ENCODE peak calls at places on chromosome 14, in six cellular contexts. One of them, this sample, is unnamed.
A peak's percentile ranks its signal among the peaks of the same experiment; 100 is the strongest.

GRCh38 chr14:96592591-96593388 is 90.6 kb downstream of the PAPOLA start:
- DNase-seq in HCT116: no peak
- DNase-seq in GM23338: peak; percentile 63
- DNase-seq in spleen: peak; percentile 84
- DNase-seq in upper lobe of left lung: peak; percentile 91
- DNase-seq in H1: peak; percentile 79
- DNase-seq in this sample: peak; percentile 85

GRCh38 chr14:38171197-38171596 is 36.5 kb upstream of the SSTR1 start:
- DNase-seq in HCT116: no peak
- DNase-seq in GM23338: no peak
- DNase-seq in spleen: no peak
- DNase-seq in upper lobe of left lung: no peak
- DNase-seq in H1: no peak
- DNase-seq in this sample: no peak

GRCh38 chr14:64049616-64050381 is 197.0 kb downstream of the SYNE2 start:
- DNase-seq in HCT116: no peak
- DNase-seq in GM23338: no peak
- DNase-seq in spleen: no peak
- DNase-seq in upper lobe of left lung: no peak
- DNase-seq in H1: no peak
- DNase-seq in this sample: no peak

GRCh38 chr14:81221579-81222102 is 882 bp upstream of the GTF2A1 start:
- DNase-seq in HCT116: no peak
- DNase-seq in GM23338: peak; percentile 35
- DNase-seq in spleen: no peak
- DNase-seq in upper lobe of left lung: no peak
- DNase-seq in H1: no peak
- DNase-seq in this sample: no peak

GRCh38 chr14:35819591-35820540 is 6.3 kb upstream of the BRMS1L start:
- DNase-seq in HCT116: no peak
- DNase-seq in GM23338: no peak
- DNase-seq in spleen: no peak
- DNase-seq in upper lobe of left lung: peak; percentile 72
- DNase-seq in H1: no peak
- DNase-seq in this sample: no peak

GRCh38 chr14:102565331-102565887 is 27.0 kb upstream of the RCOR1 start:
- DNase-seq in HCT116: no peak
- DNase-seq in GM23338: no peak
- DNase-seq in spleen: no peak
- DNase-seq in upper lobe of left lung: no peak
- DNase-seq in H1: no peak
- DNase-seq in this sample: no peak

GRCh38 chr14:35401853-35402252 is 2.7 kb downstream of the NFKBIA start:
- DNase-seq in HCT116: no peak
- DNase-seq in GM23338: no peak
- DNase-seq in spleen: no peak
- DNase-seq in upper lobe of left lung: no peak
- DNase-seq in H1: no peak
- DNase-seq in this sample: no peak

GRCh38 chr14:66228267-66228970 is 257.8 kb upstream of the CCDC196 start:
- DNase-seq in HCT116: peak; percentile 3
- DNase-seq in GM23338: no peak
- DNase-seq in spleen: no peak
- DNase-seq in upper lobe of left lung: no peak
- DNase-seq in H1: no peak
- DNase-seq in this sample: no peak

GRCh38 chr14:77158175-77158908 is 16.8 kb upstream of the ZDHHC22 start:
- DNase-seq in HCT116: no peak
- DNase-seq in GM23338: peak; percentile 68
- DNase-seq in spleen: peak; percentile 36
- DNase-seq in upper lobe of left lung: peak; percentile 44
- DNase-seq in H1: peak; percentile 63
- DNase-seq in this sample: no peak

GRCh38 chr14:64324461-64325255 is 30.5 kb upstream of the ESR2 start:
- DNase-seq in HCT116: no peak
- DNase-seq in GM23338: no peak
- DNase-seq in spleen: no peak
- DNase-seq in upper lobe of left lung: no peak
- DNase-seq in H1: no peak
- DNase-seq in this sample: no peak

GRCh38 chr14:35247777-35248475 is 44.3 kb upstream of the PSMA6 start:
- DNase-seq in HCT116: no peak
- DNase-seq in GM23338: no peak
- DNase-seq in spleen: no peak
- DNase-seq in upper lobe of left lung: no peak
- DNase-seq in H1: no peak
- DNase-seq in this sample: no peak

GRCh38 chr14:95078841-95079240 is 78.5 kb downstream of the DICER1 start:
- DNase-seq in HCT116: no peak
- DNase-seq in GM23338: peak; percentile 41
- DNase-seq in spleen: no peak
- DNase-seq in upper lobe of left lung: no peak
- DNase-seq in H1: peak; percentile 44
- DNase-seq in this sample: no peak

GRCh38 chr14:50523271-50524041 is 8.9 kb downstream of the MAP4K5 start:
- DNase-seq in HCT116: no peak
- DNase-seq in GM23338: no peak
- DNase-seq in spleen: no peak
- DNase-seq in upper lobe of left lung: no peak
- DNase-seq in H1: no peak
- DNase-seq in this sample: no peak

GRCh38 chr14:58977366-58977765 is 211.1 kb upstream of the DAAM1 start:
- DNase-seq in HCT116: no peak
- DNase-seq in GM23338: no peak
- DNase-seq in spleen: no peak
- DNase-seq in upper lobe of left lung: no peak
- DNase-seq in H1: no peak
- DNase-seq in this sample: no peak

GRCh38 chr14:54354968-54355641 is 41.7 kb upstream of the CDKN3 start:
- DNase-seq in HCT116: no peak
- DNase-seq in GM23338: no peak
- DNase-seq in spleen: no peak
- DNase-seq in upper lobe of left lung: no peak
- DNase-seq in H1: no peak
- DNase-seq in this sample: no peak

GRCh38 chr14:70498191-70498590 is 36.6 kb downstream of the ADAM20 start:
- DNase-seq in HCT116: no peak
- DNase-seq in GM23338: no peak
- DNase-seq in spleen: no peak
- DNase-seq in upper lobe of left lung: no peak
- DNase-seq in H1: no peak
- DNase-seq in this sample: no peak

GRCh38 chr14:63282997-63283396 is 35.7 kb downstream of the GPHB5 start:
- DNase-seq in HCT116: no peak
- DNase-seq in GM23338: no peak
- DNase-seq in spleen: no peak
- DNase-seq in upper lobe of left lung: no peak
- DNase-seq in H1: no peak
- DNase-seq in this sample: no peak

GRCh38 chr14:58298880-58299664 is 717 bp downstream of the ARID4A start:
- DNase-seq in HCT116: no peak
- DNase-seq in GM23338: peak; percentile 53
- DNase-seq in spleen: peak; percentile 91
- DNase-seq in upper lobe of left lung: peak; percentile 91
- DNase-seq in H1: peak; percentile 67
- DNase-seq in this sample: peak; percentile 29

GRCh38 chr14:96205059-96205993 is 687 bp downstream of the BDKRB2 start:
- DNase-seq in HCT116: no peak
- DNase-seq in GM23338: no peak
- DNase-seq in spleen: no peak
- DNase-seq in upper lobe of left lung: no peak
- DNase-seq in H1: no peak
- DNase-seq in this sample: no peak

GRCh38 chr14:65346895-65347294 is 65.6 kb upstream of the FUT8 start:
- DNase-seq in HCT116: no peak
- DNase-seq in GM23338: no peak
- DNase-seq in spleen: no peak
- DNase-seq in upper lobe of left lung: no peak
- DNase-seq in H1: no peak
- DNase-seq in this sample: no peak

GRCh38 chr14:20714593-20715250 is 26.2 kb downstream of the ANG start:
- DNase-seq in HCT116: no peak
- DNase-seq in GM23338: no peak
- DNase-seq in spleen: peak; percentile 86
- DNase-seq in upper lobe of left lung: no peak
- DNase-seq in H1: no peak
- DNase-seq in this sample: no peak

GRCh38 chr14:94384342-94384741 is 4.1 kb downstream of the SERPINA1 start:
- DNase-seq in HCT116: no peak
- DNase-seq in GM23338: no peak
- DNase-seq in spleen: no peak
- DNase-seq in upper lobe of left lung: no peak
- DNase-seq in H1: no peak
- DNase-seq in this sample: no peak

GRCh38 chr14:96117101-96117897 is 78.1 kb downstream of the C14orf132 start:
- DNase-seq in HCT116: no peak
- DNase-seq in GM23338: no peak
- DNase-seq in spleen: no peak
- DNase-seq in upper lobe of left lung: no peak
- DNase-seq in H1: no peak
- DNase-seq in this sample: no peak

GRCh38 chr14:61420326-61420725 is 98.9 kb downstream of the PRKCH start:
- DNase-seq in HCT116: peak; percentile 6
- DNase-seq in GM23338: no peak
- DNase-seq in spleen: no peak
- DNase-seq in upper lobe of left lung: no peak
- DNase-seq in H1: no peak
- DNase-seq in this sample: no peak

GRCh38 chr14:58829594-58829993 is 191.8 kb downstream of the DACT1 start:
- DNase-seq in HCT116: no peak
- DNase-seq in GM23338: no peak
- DNase-seq in spleen: no peak
- DNase-seq in upper lobe of left lung: no peak
- DNase-seq in H1: no peak
- DNase-seq in this sample: no peak

DNA sequence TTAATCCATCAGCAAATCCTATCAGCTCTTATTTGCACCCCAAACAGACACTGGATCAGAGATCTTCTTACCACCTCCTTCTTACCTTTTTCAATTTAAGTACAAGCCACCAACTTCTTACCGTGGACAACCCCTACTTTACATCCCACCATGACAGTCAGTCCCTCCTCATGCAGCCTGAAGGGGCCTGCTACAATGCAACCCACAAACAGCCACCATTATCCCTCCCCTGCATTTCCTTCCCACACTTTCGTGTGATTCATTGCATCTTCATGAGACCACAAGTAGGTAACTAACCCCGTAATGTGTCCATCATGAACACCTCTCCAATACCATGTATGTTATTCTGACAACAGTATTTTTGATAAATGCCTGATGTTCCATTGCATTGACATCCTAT is 108.6 kb downstream of the BCL11B start:
- DNase-seq in HCT116: no peak
- DNase-seq in GM23338: no peak
- DNase-seq in spleen: no peak
- DNase-seq in upper lobe of left lung: no peak
- DNase-seq in H1: no peak
- DNase-seq in this sample: no peak
- TF ChIP-seq POLR2AphosphoS5 in HCT116: no peak
- TF ChIP-seq POLR2AphosphoS5 in GM23338: no peak
- TF ChIP-seq POLR2AphosphoS5 in spleen: no peak
- TF ChIP-seq POLR2AphosphoS5 in upper lobe of left lung: no peak
- TF ChIP-seq POLR2AphosphoS5 in H1: no peak
- TF ChIP-seq POLR2AphosphoS5 in this sample: no peak

GRCh38 chr14:23173039-23173438 is 10.4 kb downstream of the SLC7A8 start:
- DNase-seq in HCT116: no peak
- DNase-seq in GM23338: no peak
- DNase-seq in spleen: no peak
- DNase-seq in upper lobe of left lung: no peak
- DNase-seq in H1: no peak
- DNase-seq in this sample: no peak

GRCh38 chr14:23174785-23175184 is 8.7 kb downstream of the SLC7A8 start:
- DNase-seq in HCT116: no peak
- DNase-seq in GM23338: peak; percentile 68
- DNase-seq in spleen: no peak
- DNase-seq in upper lobe of left lung: no peak
- DNase-seq in H1: no peak
- DNase-seq in this sample: no peak

GRCh38 chr14:23175823-23176222 is 7.6 kb downstream of the SLC7A8 start:
- DNase-seq in HCT116: no peak
- DNase-seq in GM23338: no peak
- DNase-seq in spleen: no peak
- DNase-seq in upper lobe of left lung: no peak
- DNase-seq in H1: no peak
- DNase-seq in this sample: no peak

GRCh38 chr14:23173796-23174195 is 9.7 kb downstream of the SLC7A8 start:
- DNase-seq in HCT116: no peak
- DNase-seq in GM23338: no peak
- DNase-seq in spleen: no peak
- DNase-seq in upper lobe of left lung: no peak
- DNase-seq in H1: no peak
- DNase-seq in this sample: no peak

DNA sequence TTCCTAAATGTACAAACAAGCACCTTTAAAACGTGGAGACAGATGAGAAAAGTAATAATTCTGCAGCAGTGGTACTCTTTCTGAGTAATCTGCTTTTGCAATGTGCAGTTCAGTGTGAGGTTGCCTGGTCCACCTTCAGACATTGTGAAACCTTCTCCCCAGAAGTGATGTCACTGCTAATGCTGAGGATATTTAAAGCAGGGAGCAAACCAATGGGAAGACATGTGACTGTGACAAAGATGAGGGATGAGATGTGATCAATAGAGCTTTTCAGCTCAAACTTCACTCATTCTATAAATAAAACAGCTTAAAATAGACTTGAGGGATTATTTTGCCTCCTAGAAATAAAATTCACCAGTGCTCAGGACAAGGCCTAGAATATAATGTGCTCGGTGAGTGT is 9.2 kb downstream of the SLC7A8 start:
- DNase-seq in HCT116: no peak
- DNase-seq in GM23338: no peak
- DNase-seq in spleen: no peak
- DNase-seq in upper lobe of left lung: no peak
- DNase-seq in H1: no peak
- DNase-seq in this sample: no peak
- TF ChIP-seq POLR2AphosphoS5 in HCT116: no peak
- TF ChIP-seq POLR2AphosphoS5 in GM23338: no peak
- TF ChIP-seq POLR2AphosphoS5 in spleen: no peak
- TF ChIP-seq POLR2AphosphoS5 in upper lobe of left lung: no peak
- TF ChIP-seq POLR2AphosphoS5 in H1: no peak
- TF ChIP-seq POLR2AphosphoS5 in this sample: no peak

GRCh38 chr14:93003945-93004698 is 81.2 kb downstream of the CHGA start:
- DNase-seq in HCT116: no peak
- DNase-seq in GM23338: no peak
- DNase-seq in spleen: no peak
- DNase-seq in upper lobe of left lung: no peak
- DNase-seq in H1: no peak
- DNase-seq in this sample: no peak
- TF ChIP-seq POLR2AphosphoS5 in HCT116: no peak
- TF ChIP-seq POLR2AphosphoS5 in GM23338: no peak
- TF ChIP-seq POLR2AphosphoS5 in spleen: peak; percentile 31
- TF ChIP-seq POLR2AphosphoS5 in upper lobe of left lung: no peak
- TF ChIP-seq POLR2AphosphoS5 in H1: no peak
- TF ChIP-seq POLR2AphosphoS5 in this sample: no peak

DNA sequence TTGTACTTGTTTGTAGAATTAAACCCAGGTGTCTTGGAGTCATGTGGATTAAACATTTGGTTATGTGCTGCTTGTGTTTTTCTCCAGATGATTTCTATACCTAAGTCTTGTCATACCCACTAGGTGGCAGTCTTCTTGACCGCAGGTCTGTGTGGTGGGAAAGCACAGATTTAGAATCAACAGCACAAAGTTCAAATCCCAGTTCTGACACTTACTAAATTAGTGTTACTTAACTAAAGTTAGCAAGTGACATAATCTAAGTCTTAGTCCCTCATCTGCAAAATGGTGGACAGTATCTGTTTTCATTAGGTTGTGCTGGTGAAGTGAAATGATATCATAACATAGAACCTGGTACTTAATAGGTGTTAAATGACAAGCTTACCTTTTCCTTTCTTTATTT is 151.0 kb upstream of the ARHGAP5 start:
- DNase-seq in HCT116: peak; percentile 54
- DNase-seq in GM23338: peak; percentile 79
- DNase-seq in spleen: no peak
- DNase-seq in upper lobe of left lung: no peak
- DNase-seq in H1: no peak
- DNase-seq in this sample: peak; percentile 39
- TF ChIP-seq POLR2AphosphoS5 in HCT116: no peak
- TF ChIP-seq POLR2AphosphoS5 in GM23338: no peak
- TF ChIP-seq POLR2AphosphoS5 in spleen: no peak
- TF ChIP-seq POLR2AphosphoS5 in upper lobe of left lung: no peak
- TF ChIP-seq POLR2AphosphoS5 in H1: no peak
- TF ChIP-seq POLR2AphosphoS5 in this sample: no peak